ENCODE peak calls at places on chromosomes 3 and 15, in five cellular contexts. H is A549; A is naive thymus-derived CD4-positive, alpha-beta T cell; V is hippocampal formation; L is T1000. Y is an unnamed sample.

GRCh38 chr3:151047636-151048035 is 37.8 kb upstream of the MED12L start:
- DNase-seq in H (peak), V (no peak), A (no peak), L (no peak), Y (no peak)

GRCh38 chr3:138441742-138442141 is 7.3 kb downstream of the ESYT3 start:
- DNase-seq in H (no peak), L (no peak), A (no peak), V (no peak), Y (no peak)

GRCh38 chr3:171415070-171415469 is 45.1 kb downstream of the TNIK start:
- DNase-seq in V (no peak), H (no peak), A (no peak), L (no peak), Y (peak)

GRCh38 chr15:85035980-85036379 is 54.3 kb downstream of the PDE8A start:
- DNase-seq in H (no peak), A (no peak), L (no peak), V (no peak), Y (no peak)

GRCh38 chr3:27279153-27279552 is 90.0 kb downstream of the NEK10 start:
- DNase-seq in A (no peak), V (peak), L (no peak), H (peak), Y (no peak)

GRCh38 chr3:123188058-123188457 is 13.7 kb upstream of the SEC22A start:
- DNase-seq in A (no peak), L (no peak), H (no peak), V (no peak), Y (no peak)

GRCh38 chr15:75170711-75171341 is 30.9 kb upstream of the C15orf39 start:
- DNase-seq in H (no peak), A (no peak), L (no peak), V (no peak), Y (no peak)

GRCh38 chr15:57138260-57138895 is 219.9 kb downstream of the TCF12 start:
- DNase-seq in H (peak), A (no peak), L (no peak), V (peak), Y (peak)

GRCh38 chr15:90240856-90241255 is 6.8 kb downstream of the GDPGP1 start:
- DNase-seq in V (no peak), L (no peak), A (no peak), H (no peak), Y (no peak)

GRCh38 chr3:58659051-58659675 is 7.4 kb downstream of the FAM3D start:
- DNase-seq in H (peak), V (no peak), A (no peak), L (no peak), Y (peak)

GRCh38 chr3:15610083-15610482 is 8.5 kb downstream of the BTD start:
- DNase-seq in V (no peak), L (peak), H (peak), A (no peak), Y (no peak)

GRCh38 chr15:63950911-63951481 is 95.3 kb downstream of the DAPK2 start:
- DNase-seq in L (no peak), H (no peak), V (no peak), A (no peak), Y (no peak)

GRCh38 chr3:124985358-124985757 is 50.8 kb upstream of the MUC13 start:
- DNase-seq in A (no peak), L (no peak), V (no peak), H (peak), Y (no peak)

GRCh38 chr15:68640791-68641331 is 62.1 kb downstream of the CORO2B start:
- DNase-seq in H (no peak), A (no peak), L (no peak), V (peak), Y (no peak)

GRCh38 chr3:26118165-26118564 is 328.3 kb downstream of the OXSM start:
- DNase-seq in V (no peak), L (no peak), H (no peak), A (no peak), Y (no peak)

GRCh38 chr3:79983063-79983561 is 215.3 kb upstream of the ROBO1 start:
- DNase-seq in V (no peak), A (no peak), L (no peak), H (no peak), Y (no peak)

GRCh38 chr15:38090648-38091047 is 156.2 kb downstream of the TMCO5A start:
- DNase-seq in V (no peak), H (no peak), A (no peak), L (no peak), Y (no peak)

GRCh38 chr3:152428577-152428976 is 159.8 kb downstream of the MBNL1 start:
- DNase-seq in V (no peak), H (no peak), A (no peak), L (no peak), Y (no peak)

GRCh38 chr15:53296603-53297002 is 462.9 kb downstream of the WDR72 start:
- DNase-seq in H (no peak), V (no peak), A (no peak), L (no peak), Y (no peak)

GRCh38 chr15:90820481-90820880 is 47.9 kb upstream of the FURIN start:
- DNase-seq in A (no peak), L (no peak), V (no peak), H (no peak), Y (no peak)

GRCh38 chr3:120171134-120171863 is 77.1 kb upstream of the GSK3B start:
- DNase-seq in L (no peak), A (no peak), H (no peak), V (no peak), Y (no peak)

GRCh38 chr15:42348083-42348482 is 11.2 kb upstream of the CAPN3 start:
- DNase-seq in V (no peak), L (no peak), A (no peak), H (no peak), Y (no peak)

GRCh38 chr3:141686477-141687280 is 51.4 kb upstream of the RNF7 start:
- DNase-seq in A (no peak), L (no peak), V (peak), H (peak), Y (no peak)

GRCh38 chr15:39585871-39586301 is 5.0 kb downstream of the THBS1 start:
- DNase-seq in L (no peak), V (no peak), A (no peak), H (no peak), Y (no peak)

GRCh38 chr15:85329561-85330421 is 50.6 kb upstream of the AKAP13 start:
- DNase-seq in L (no peak), A (no peak), H (peak), V (no peak), Y (no peak)

GRCh38 chr3:55721716-55722484 is 234.8 kb upstream of the WNT5A start:
- DNase-seq in V (no peak), A (no peak), H (no peak), L (no peak), Y (no peak)

GRCh38 chr3:185270956-185271332 is 17.1 kb upstream of the EHHADH start:
- DNase-seq in L (no peak), V (no peak), A (no peak), H (no peak), Y (no peak)

GRCh38 chr3:183006396-183007002 is 26.2 kb upstream of the DCUN1D1 start:
- DNase-seq in V (no peak), L (no peak), H (no peak), A (no peak), Y (no peak)

GRCh38 chr15:94061041-94061440 is 170.3 kb upstream of the MCTP2 start:
- DNase-seq in A (no peak), V (no peak), H (no peak), L (no peak), Y (no peak)

GRCh38 chr3:185264849-185265553 is 11.2 kb upstream of the EHHADH start:
- DNase-seq in V (no peak), L (no peak), A (no peak), H (no peak), Y (no peak)

GRCh38 chr3:45572755-45573154 is 21.8 kb upstream of the LIMD1 start:
- DNase-seq in V (no peak), L (no peak), A (no peak), H (no peak), Y (no peak)

GRCh38 chr15:69885182-69886041 is 212.3 kb downstream of the TLE3 start:
- DNase-seq in V (no peak), A (no peak), L (no peak), H (no peak), Y (no peak)

GRCh38 chr15:63832620-63833245 is 1.0 kb downstream of the HERC1 start:
- DNase-seq in L (no peak), V (no peak), A (no peak), H (no peak), Y (no peak)

GRCh38 chr3:52456169-52456799 is 880 bp downstream of the NISCH start:
- DNase-seq in V (no peak), H (no peak), L (no peak), A (no peak), Y (no peak)

GRCh38 chr3:53069422-53070068 is 23.7 kb upstream of the SFMBT1 start:
- DNase-seq in H (peak), A (no peak), V (no peak), L (no peak), Y (no peak)

GRCh38 chr15:68333775-68334470 is 56.4 kb downstream of the FEM1B start:
- DNase-seq in A (no peak), L (no peak), H (peak), V (no peak), Y (no peak)

Y was measured in retinal pigment epithelial cell.